ENCODE peak calls at places on chromosome 16, in five cellular contexts. A, R, W, O and J are unnamed samples.

GRCh38 chr16:48155926-48156789 is at the start of gene ABCC12:
- ATAC-seq in A (peak; percentile 11), R (peak; percentile 62), W (no peak), O (no peak), J (no peak)

GRCh38 chr16:66717776-66718175 is 21.2 kb upstream of the CMTM4 start:
- ATAC-seq in A (no peak), R (peak; percentile 13), W (no peak), O (no peak), J (peak; percentile 23)

GRCh38 chr16:58054289-58054688 is 28.7 kb downstream of the MMP15 start:
- ATAC-seq in A (no peak), R (no peak), W (no peak), O (no peak), J (no peak)

GRCh38 chr16:88784074-88784855 is 755 bp downstream of the PIEZO1 start:
- ATAC-seq in A (peak; percentile 72), R (peak; percentile 70), W (peak; percentile 32), O (peak; percentile 12), J (peak; percentile 48)

GRCh38 chr16:17238285-17239028 is 232.3 kb downstream of the XYLT1 start:
- ATAC-seq in A (no peak), R (no peak), W (peak; percentile 58), O (no peak), J (peak; percentile 38)

GRCh38 chr16:11494433-11494832 is 92.3 kb downstream of the LITAF start:
- ATAC-seq in A (no peak), R (peak; percentile 37), W (no peak), O (peak; percentile 10), J (no peak)

GRCh38 chr16:31404353-31405064 is 11.4 kb downstream of the ITGAD start:
- ATAC-seq in A (no peak), R (no peak), W (no peak), O (no peak), J (no peak)

GRCh38 chr16:71409038-71409775 is 32.6 kb downstream of the TLE7 start:
- ATAC-seq in A (no peak), R (no peak), W (no peak), O (no peak), J (no peak)

GRCh38 chr16:12147681-12148479 is 171.3 kb downstream of the SNX29 start:
- ATAC-seq in A (no peak), R (peak; percentile 91), W (no peak), O (peak; percentile 98), J (no peak)

GRCh38 chr16:80552277-80552676 is 11.5 kb downstream of the DYNLRB2 start:
- ATAC-seq in A (no peak), R (no peak), W (no peak), O (no peak), J (peak; percentile 73)